ENCODE peak calls at places on chromosomes 2 and 18, in ten cellular contexts. One of them, this sample, is unnamed.

GRCh38 chr2:59182249-59182648 is 941.1 kb upstream of the FANCL start:
- DNase-seq in smooth muscle cell of the brain vasculature: peak
- DNase-seq in choroid plexus epithelial cell: peak
- DNase-seq in GDM1: peak
- DNase-seq in amygdala: no peak
- DNase-seq in neural progenitor cell: peak
- DNase-seq in non-pigmented ciliary epithelial cell: no peak
- DNase-seq in naive B cell: no peak
- DNase-seq in Kasumi-1: peak
- DNase-seq in right atrium auricular region: no peak
- DNase-seq in this sample: no peak

GRCh38 chr2:167914969-167915368 is 332.4 kb downstream of the STK39 start:
- DNase-seq in neural progenitor cell: no peak
- DNase-seq in choroid plexus epithelial cell: no peak
- DNase-seq in non-pigmented ciliary epithelial cell: no peak
- DNase-seq in smooth muscle cell of the brain vasculature: no peak
- DNase-seq in Kasumi-1: no peak
- DNase-seq in amygdala: no peak
- DNase-seq in GDM1: no peak
- DNase-seq in naive B cell: no peak
- DNase-seq in right atrium auricular region: no peak
- DNase-seq in this sample: no peak

GRCh38 chr18:69161383-69162028 is 239.2 kb upstream of the DOK6 start:
- DNase-seq in right atrium auricular region: no peak
- DNase-seq in Kasumi-1: peak
- DNase-seq in smooth muscle cell of the brain vasculature: no peak
- DNase-seq in choroid plexus epithelial cell: peak
- DNase-seq in non-pigmented ciliary epithelial cell: peak
- DNase-seq in amygdala: no peak
- DNase-seq in naive B cell: no peak
- DNase-seq in neural progenitor cell: peak
- DNase-seq in GDM1: no peak
- DNase-seq in this sample: peak

GRCh38 chr2:49222975-49223528 is 68.7 kb upstream of the FSHR start:
- DNase-seq in naive B cell: no peak
- DNase-seq in neural progenitor cell: no peak
- DNase-seq in amygdala: no peak
- DNase-seq in choroid plexus epithelial cell: no peak
- DNase-seq in right atrium auricular region: no peak
- DNase-seq in non-pigmented ciliary epithelial cell: no peak
- DNase-seq in smooth muscle cell of the brain vasculature: no peak
- DNase-seq in GDM1: no peak
- DNase-seq in Kasumi-1: no peak
- DNase-seq in this sample: peak

GRCh38 chr2:98388601-98389247 is 42.5 kb downstream of the CNGA3 start:
- DNase-seq in non-pigmented ciliary epithelial cell: no peak
- DNase-seq in right atrium auricular region: no peak
- DNase-seq in amygdala: no peak
- DNase-seq in neural progenitor cell: no peak
- DNase-seq in naive B cell: no peak
- DNase-seq in GDM1: no peak
- DNase-seq in Kasumi-1: no peak
- DNase-seq in smooth muscle cell of the brain vasculature: no peak
- DNase-seq in choroid plexus epithelial cell: no peak
- DNase-seq in this sample: no peak

GRCh38 chr2:183383854-183384253 is 259.6 kb downstream of the NUP35 start:
- DNase-seq in naive B cell: no peak
- DNase-seq in choroid plexus epithelial cell: no peak
- DNase-seq in GDM1: no peak
- DNase-seq in smooth muscle cell of the brain vasculature: no peak
- DNase-seq in amygdala: no peak
- DNase-seq in right atrium auricular region: no peak
- DNase-seq in neural progenitor cell: no peak
- DNase-seq in Kasumi-1: no peak
- DNase-seq in non-pigmented ciliary epithelial cell: no peak
- DNase-seq in this sample: no peak

GRCh38 chr2:43950383-43951008 is 45.3 kb downstream of the LRPPRC start:
- DNase-seq in neural progenitor cell: peak
- DNase-seq in GDM1: no peak
- DNase-seq in non-pigmented ciliary epithelial cell: no peak
- DNase-seq in choroid plexus epithelial cell: peak
- DNase-seq in smooth muscle cell of the brain vasculature: peak
- DNase-seq in Kasumi-1: peak
- DNase-seq in right atrium auricular region: no peak
- DNase-seq in naive B cell: peak
- DNase-seq in amygdala: no peak
- DNase-seq in this sample: no peak

GRCh38 chr2:158914066-158914465 is 54.4 kb upstream of the TANC1 start:
- DNase-seq in right atrium auricular region: no peak
- DNase-seq in choroid plexus epithelial cell: no peak
- DNase-seq in non-pigmented ciliary epithelial cell: no peak
- DNase-seq in Kasumi-1: no peak
- DNase-seq in neural progenitor cell: no peak
- DNase-seq in amygdala: no peak
- DNase-seq in naive B cell: no peak
- DNase-seq in smooth muscle cell of the brain vasculature: no peak
- DNase-seq in GDM1: no peak
- DNase-seq in this sample: no peak

GRCh38 chr2:28507806-28508764 is 12.2 kb downstream of the PLB1 start:
- DNase-seq in GDM1: no peak
- DNase-seq in smooth muscle cell of the brain vasculature: no peak
- DNase-seq in non-pigmented ciliary epithelial cell: no peak
- DNase-seq in right atrium auricular region: no peak
- DNase-seq in amygdala: no peak
- DNase-seq in Kasumi-1: no peak
- DNase-seq in choroid plexus epithelial cell: peak
- DNase-seq in naive B cell: no peak
- DNase-seq in neural progenitor cell: no peak
- DNase-seq in this sample: no peak

GRCh38 chr2:101518470-101519172 is 43.7 kb upstream of the RFX8 start:
- DNase-seq in amygdala: peak
- DNase-seq in naive B cell: no peak
- DNase-seq in Kasumi-1: peak
- DNase-seq in GDM1: no peak
- DNase-seq in smooth muscle cell of the brain vasculature: no peak
- DNase-seq in neural progenitor cell: peak
- DNase-seq in choroid plexus epithelial cell: peak
- DNase-seq in right atrium auricular region: no peak
- DNase-seq in non-pigmented ciliary epithelial cell: no peak
- DNase-seq in this sample: peak

GRCh38 chr2:31213883-31214637 is 3.3 kb downstream of the CAPN14 start:
- DNase-seq in neural progenitor cell: no peak
- DNase-seq in right atrium auricular region: no peak
- DNase-seq in choroid plexus epithelial cell: no peak
- DNase-seq in naive B cell: peak
- DNase-seq in smooth muscle cell of the brain vasculature: no peak
- DNase-seq in non-pigmented ciliary epithelial cell: no peak
- DNase-seq in Kasumi-1: no peak
- DNase-seq in amygdala: no peak
- DNase-seq in GDM1: no peak
- DNase-seq in this sample: no peak

GRCh38 chr2:161471631-161472030 is 55.5 kb downstream of the TBR1 start:
- DNase-seq in GDM1: no peak
- DNase-seq in right atrium auricular region: no peak
- DNase-seq in naive B cell: no peak
- DNase-seq in non-pigmented ciliary epithelial cell: no peak
- DNase-seq in neural progenitor cell: no peak
- DNase-seq in amygdala: no peak
- DNase-seq in smooth muscle cell of the brain vasculature: no peak
- DNase-seq in choroid plexus epithelial cell: no peak
- DNase-seq in Kasumi-1: no peak
- DNase-seq in this sample: no peak

GRCh38 chr2:88540346-88540745 is 86.9 kb downstream of the EIF2AK3 start:
- DNase-seq in neural progenitor cell: no peak
- DNase-seq in amygdala: no peak
- DNase-seq in choroid plexus epithelial cell: peak
- DNase-seq in Kasumi-1: no peak
- DNase-seq in non-pigmented ciliary epithelial cell: peak
- DNase-seq in smooth muscle cell of the brain vasculature: no peak
- DNase-seq in right atrium auricular region: no peak
- DNase-seq in GDM1: no peak
- DNase-seq in naive B cell: no peak
- DNase-seq in this sample: no peak

GRCh38 chr2:109253216-109253615 is 124.2 kb downstream of the SH3RF3 start:
- DNase-seq in smooth muscle cell of the brain vasculature: no peak
- DNase-seq in neural progenitor cell: no peak
- DNase-seq in GDM1: no peak
- DNase-seq in Kasumi-1: no peak
- DNase-seq in choroid plexus epithelial cell: no peak
- DNase-seq in naive B cell: no peak
- DNase-seq in amygdala: no peak
- DNase-seq in right atrium auricular region: peak
- DNase-seq in non-pigmented ciliary epithelial cell: no peak
- DNase-seq in this sample: no peak

GRCh38 chr18:67367540-67367939 is 149.0 kb downstream of the DSEL start:
- DNase-seq in neural progenitor cell: no peak
- DNase-seq in non-pigmented ciliary epithelial cell: no peak
- DNase-seq in smooth muscle cell of the brain vasculature: no peak
- DNase-seq in naive B cell: no peak
- DNase-seq in GDM1: no peak
- DNase-seq in amygdala: no peak
- DNase-seq in choroid plexus epithelial cell: no peak
- DNase-seq in right atrium auricular region: no peak
- DNase-seq in Kasumi-1: no peak
- DNase-seq in this sample: no peak

GRCh38 chr2:58156780-58157179 is 84.3 kb downstream of the FANCL start:
- DNase-seq in right atrium auricular region: no peak
- DNase-seq in Kasumi-1: no peak
- DNase-seq in smooth muscle cell of the brain vasculature: no peak
- DNase-seq in non-pigmented ciliary epithelial cell: no peak
- DNase-seq in choroid plexus epithelial cell: peak
- DNase-seq in GDM1: no peak
- DNase-seq in neural progenitor cell: no peak
- DNase-seq in amygdala: no peak
- DNase-seq in naive B cell: no peak
- DNase-seq in this sample: no peak

GRCh38 chr2:15334650-15335326 is 226.3 kb downstream of the NBAS start:
- DNase-seq in GDM1: no peak
- DNase-seq in naive B cell: no peak
- DNase-seq in neural progenitor cell: no peak
- DNase-seq in choroid plexus epithelial cell: peak
- DNase-seq in right atrium auricular region: no peak
- DNase-seq in non-pigmented ciliary epithelial cell: peak
- DNase-seq in Kasumi-1: no peak
- DNase-seq in amygdala: no peak
- DNase-seq in smooth muscle cell of the brain vasculature: peak
- DNase-seq in this sample: no peak

GRCh38 chr2:36785179-36785795 is 88.8 kb downstream of the VIT start:
- DNase-seq in right atrium auricular region: peak
- DNase-seq in neural progenitor cell: peak
- DNase-seq in naive B cell: peak
- DNase-seq in amygdala: no peak
- DNase-seq in smooth muscle cell of the brain vasculature: peak
- DNase-seq in Kasumi-1: peak
- DNase-seq in GDM1: peak
- DNase-seq in non-pigmented ciliary epithelial cell: peak
- DNase-seq in choroid plexus epithelial cell: peak
- DNase-seq in this sample: no peak

GRCh38 chr2:173983414-173983871 is 18.3 kb upstream of the SP3 start:
- DNase-seq in non-pigmented ciliary epithelial cell: no peak
- DNase-seq in choroid plexus epithelial cell: peak
- DNase-seq in amygdala: no peak
- DNase-seq in smooth muscle cell of the brain vasculature: no peak
- DNase-seq in GDM1: no peak
- DNase-seq in neural progenitor cell: peak
- DNase-seq in right atrium auricular region: no peak
- DNase-seq in Kasumi-1: no peak
- DNase-seq in naive B cell: no peak
- DNase-seq in this sample: no peak

GRCh38 chr18:28189400-28190239 is 12.7 kb upstream of the CDH2 start:
- DNase-seq in GDM1: no peak
- DNase-seq in naive B cell: no peak
- DNase-seq in smooth muscle cell of the brain vasculature: peak
- DNase-seq in Kasumi-1: peak
- DNase-seq in right atrium auricular region: no peak
- DNase-seq in non-pigmented ciliary epithelial cell: no peak
- DNase-seq in amygdala: no peak
- DNase-seq in choroid plexus epithelial cell: peak
- DNase-seq in neural progenitor cell: peak
- DNase-seq in this sample: no peak

GRCh38 chr2:170770304-170771048 is at the start of gene ERICH2:
- DNase-seq in non-pigmented ciliary epithelial cell: peak
- DNase-seq in right atrium auricular region: peak
- DNase-seq in smooth muscle cell of the brain vasculature: peak
- DNase-seq in naive B cell: peak
- DNase-seq in neural progenitor cell: peak
- DNase-seq in amygdala: peak
- DNase-seq in Kasumi-1: peak
- DNase-seq in choroid plexus epithelial cell: peak
- DNase-seq in GDM1: no peak
- DNase-seq in this sample: peak

GRCh38 chr2:59462418-59463197 is 1090.8 kb downstream of the BCL11A start:
- DNase-seq in GDM1: no peak
- DNase-seq in amygdala: no peak
- DNase-seq in neural progenitor cell: no peak
- DNase-seq in non-pigmented ciliary epithelial cell: no peak
- DNase-seq in right atrium auricular region: no peak
- DNase-seq in smooth muscle cell of the brain vasculature: no peak
- DNase-seq in Kasumi-1: peak
- DNase-seq in naive B cell: no peak
- DNase-seq in choroid plexus epithelial cell: no peak
- DNase-seq in this sample: no peak

GRCh38 chr2:217090884-217091283 is 231.0 kb upstream of the TNP1 start:
- DNase-seq in amygdala: no peak
- DNase-seq in smooth muscle cell of the brain vasculature: no peak
- DNase-seq in naive B cell: no peak
- DNase-seq in non-pigmented ciliary epithelial cell: no peak
- DNase-seq in neural progenitor cell: no peak
- DNase-seq in Kasumi-1: no peak
- DNase-seq in GDM1: no peak
- DNase-seq in right atrium auricular region: no peak
- DNase-seq in choroid plexus epithelial cell: no peak
- DNase-seq in this sample: no peak

GRCh38 chr2:172833898-172834297 is 98.3 kb downstream of the RAPGEF4 start:
- DNase-seq in choroid plexus epithelial cell: peak
- DNase-seq in Kasumi-1: no peak
- DNase-seq in non-pigmented ciliary epithelial cell: no peak
- DNase-seq in smooth muscle cell of the brain vasculature: no peak
- DNase-seq in naive B cell: no peak
- DNase-seq in right atrium auricular region: no peak
- DNase-seq in amygdala: no peak
- DNase-seq in neural progenitor cell: no peak
- DNase-seq in GDM1: no peak
- DNase-seq in this sample: no peak

GRCh38 chr2:42072349-42073118 is 24.7 kb downstream of the PKDCC start:
- DNase-seq in smooth muscle cell of the brain vasculature: no peak
- DNase-seq in GDM1: peak
- DNase-seq in Kasumi-1: peak
- DNase-seq in choroid plexus epithelial cell: peak
- DNase-seq in neural progenitor cell: peak
- DNase-seq in right atrium auricular region: no peak
- DNase-seq in amygdala: no peak
- DNase-seq in non-pigmented ciliary epithelial cell: no peak
- DNase-seq in naive B cell: no peak
- DNase-seq in this sample: no peak

GRCh38 chr18:49149011-49149410 is 198.2 kb upstream of the SMAD7 start:
- DNase-seq in GDM1: no peak
- DNase-seq in choroid plexus epithelial cell: no peak
- DNase-seq in naive B cell: no peak
- DNase-seq in non-pigmented ciliary epithelial cell: no peak
- DNase-seq in neural progenitor cell: no peak
- DNase-seq in smooth muscle cell of the brain vasculature: no peak
- DNase-seq in amygdala: no peak
- DNase-seq in right atrium auricular region: no peak
- DNase-seq in Kasumi-1: no peak
- DNase-seq in this sample: no peak

GRCh38 chr2:241817126-241817820 is 8.3 kb downstream of the NEU4 start:
- DNase-seq in right atrium auricular region: peak
- DNase-seq in smooth muscle cell of the brain vasculature: no peak
- DNase-seq in non-pigmented ciliary epithelial cell: no peak
- DNase-seq in Kasumi-1: no peak
- DNase-seq in amygdala: no peak
- DNase-seq in neural progenitor cell: no peak
- DNase-seq in choroid plexus epithelial cell: no peak
- DNase-seq in GDM1: no peak
- DNase-seq in naive B cell: no peak
- DNase-seq in this sample: no peak

This sample was measured in occipital lobe.